ENCODE peak calls at places on chromosomes 2 and 18, in seven cellular contexts. M is NCI-H2107; A is fibroblast of mammary gland; U is activated effector memory CD4-positive, alpha-beta T cell treated with Interleukin-2 at 50 U/mL for 16 hours; J is activated CD4-positive, alpha-beta memory T cell treated with anti-CD3 and anti-CD28 coated beads, Interleukin-2, amount 10 ng/mL, durations not matched to agents 7 days and 5 days; Z is stimulated activated CD8-positive, alpha-beta memory T cell treated with anti-CD3 and anti-CD28 coated beads, Interleukin-15, amount 100 ng/mL, for 1 hour; S is pancreas. N is an unnamed sample.
A peak's percentile ranks its signal among the peaks of the same experiment; 100 is the strongest.

GRCh38 chr2:191218292-191218898 is 26.8 kb upstream of the MYO1B start:
- DNase-seq in M (no peak), A (peak; percentile 72), U (no peak), J (peak; percentile 28), Z (peak; percentile 19), S (peak; percentile 36), N (peak; percentile 46)

GRCh38 chr2:234887277-234887676 is 64.5 kb upstream of the SH3BP4 start:
- DNase-seq in M (no peak), A (no peak), U (no peak), J (no peak), Z (no peak), S (no peak), N (no peak)

GRCh38 chr2:191226196-191226595 is 19.0 kb upstream of the MYO1B start:
- DNase-seq in M (no peak), A (peak; percentile 52), U (no peak), J (no peak), Z (no peak), S (no peak), N (no peak)

GRCh38 chr18:39746201-39746600 is 2180.6 kb upstream of the CELF4 start:
- DNase-seq in M (no peak), A (no peak), U (no peak), J (no peak), Z (no peak), S (no peak), N (no peak)

GRCh38 chr18:22703883-22704626 is 229.1 kb upstream of the RBBP8 start:
- DNase-seq in M (no peak), A (peak; percentile 70), U (no peak), J (no peak), Z (no peak), S (peak; percentile 15), N (peak; percentile 35)

GRCh38 chr18:13223341-13224148 is 5.0 kb downstream of the LDLRAD4 start:
- DNase-seq in M (no peak), A (no peak), U (no peak), J (peak; percentile 6), Z (no peak), S (no peak), N (no peak)

GRCh38 chr2:234322766-234323465 is 174.0 kb downstream of the ARL4C start:
- DNase-seq in M (no peak), A (no peak), U (no peak), J (no peak), Z (no peak), S (no peak), N (peak; percentile 29)

GRCh38 chr18:79366177-79367094 is 29.3 kb upstream of the NFATC1 start:
- DNase-seq in M (peak; percentile 30), A (peak; percentile 94), U (no peak), J (peak; percentile 11), Z (no peak), S (no peak), N (no peak)

GRCh38 chr2:28054916-28055315 is 164.4 kb downstream of the BABAM2 start:
- DNase-seq in M (no peak), A (peak; percentile 36), U (no peak), J (no peak), Z (no peak), S (no peak), N (no peak)

GRCh38 chr2:126359494-126359893 is 296.5 kb upstream of the GYPC start:
- DNase-seq in M (no peak), A (peak; percentile 0), U (no peak), J (no peak), Z (no peak), S (no peak), N (peak; percentile 1)

GRCh38 chr2:192655916-192656315 is 461.2 kb upstream of the TMEFF2 start:
- DNase-seq in M (no peak), A (no peak), U (no peak), J (no peak), Z (no peak), S (no peak), N (peak; percentile 77)

GRCh38 chr2:240603846-240604245 is 17.3 kb downstream of the CAPN10 start:
- DNase-seq in M (no peak), A (no peak), U (no peak), J (no peak), Z (no peak), S (no peak), N (no peak)

GRCh38 chr2:119378566-119378965 is 11.8 kb downstream of the DBI start:
- DNase-seq in M (no peak), A (no peak), U (no peak), J (no peak), Z (no peak), S (no peak), N (no peak)

GRCh38 chr2:200774920-200775319 is 36.8 kb upstream of the BZW1 start:
- DNase-seq in M (no peak), A (no peak), U (no peak), J (no peak), Z (no peak), S (no peak), N (no peak)

GRCh38 chr18:42289526-42289925 is 334.5 kb downstream of the PIK3C3 start:
- DNase-seq in M (no peak), A (no peak), U (no peak), J (no peak), Z (no peak), S (no peak), N (no peak)

GRCh38 chr2:85135066-85135914 is 2.1 kb downstream of the TCF7L1 start:
- DNase-seq in M (no peak), A (no peak), U (no peak), J (no peak), Z (no peak), S (no peak), N (no peak)

GRCh38 chr2:28640263-28640907 is 111.2 kb upstream of the PPP1CB start:
- DNase-seq in M (no peak), A (no peak), U (no peak), J (no peak), Z (no peak), S (no peak), N (no peak)

GRCh38 chr2:240468300-240469238 is 33.1 kb downstream of the GPC1 start:
- DNase-seq in M (no peak), A (peak; percentile 15), U (no peak), J (no peak), Z (no peak), S (no peak), N (no peak)

GRCh38 chr18:14100503-14101286 is 31.5 kb downstream of the ZNF519 start:
- DNase-seq in M (no peak), A (no peak), U (no peak), J (no peak), Z (no peak), S (no peak), N (no peak)

GRCh38 chr2:120988741-120989555 is 253.3 kb downstream of the GLI2 start:
- DNase-seq in M (no peak), A (no peak), U (no peak), J (peak; percentile 9), Z (no peak), S (no peak), N (no peak)